ENCODE peak calls at places on chromosomes 5 and 9, in ten cellular contexts. One of them, this sample, is unnamed.

GRCh38 chr5:36614657-36615308 is 8.4 kb downstream of the SLC1A3 start:
- DNase-seq in activated CD4-positive, alpha-beta memory T cell treated with anti-CD3 and anti-CD28 coated beads, Interleukin-2, amount 10 ng/mL, durations not matched to agents 7 days and 5 days: no peak
- DNase-seq in GM12865: no peak
- DNase-seq in neural crest cell: no peak
- DNase-seq in CD4-positive, alpha-beta T cell: no peak
- DNase-seq in DMS153: no peak
- DNase-seq in GM23338: no peak
- DNase-seq in AG09319: no peak
- DNase-seq in stimulated activated CD4-positive, alpha-beta T cell treated with anti-CD3 and anti-CD28 coated beads, Interleukin-15, amount 100 ng/mL, for 1 hour: no peak
- DNase-seq in ACHN: no peak
- DNase-seq in this sample: no peak

GRCh38 chr9:111034146-111034545 is 4.1 kb downstream of the LPAR1 start:
- DNase-seq in neural crest cell: no peak
- DNase-seq in GM23338: no peak
- DNase-seq in activated CD4-positive, alpha-beta memory T cell treated with anti-CD3 and anti-CD28 coated beads, Interleukin-2, amount 10 ng/mL, durations not matched to agents 7 days and 5 days: no peak
- DNase-seq in GM12865: no peak
- DNase-seq in ACHN: no peak
- DNase-seq in AG09319: no peak
- DNase-seq in stimulated activated CD4-positive, alpha-beta T cell treated with anti-CD3 and anti-CD28 coated beads, Interleukin-15, amount 100 ng/mL, for 1 hour: no peak
- DNase-seq in DMS153: no peak
- DNase-seq in CD4-positive, alpha-beta T cell: no peak
- DNase-seq in this sample: no peak

GRCh38 chr5:135308245-135308644 is 90.8 kb downstream of the MACROH2A1 start:
- DNase-seq in CD4-positive, alpha-beta T cell: no peak
- DNase-seq in AG09319: no peak
- DNase-seq in DMS153: no peak
- DNase-seq in GM23338: no peak
- DNase-seq in GM12865: no peak
- DNase-seq in ACHN: no peak
- DNase-seq in neural crest cell: no peak
- DNase-seq in activated CD4-positive, alpha-beta memory T cell treated with anti-CD3 and anti-CD28 coated beads, Interleukin-2, amount 10 ng/mL, durations not matched to agents 7 days and 5 days: no peak
- DNase-seq in stimulated activated CD4-positive, alpha-beta T cell treated with anti-CD3 and anti-CD28 coated beads, Interleukin-15, amount 100 ng/mL, for 1 hour: no peak
- DNase-seq in this sample: peak; percentile 56

GRCh38 chr9:88991066-88992030 is at the start of gene S1PR3:
- DNase-seq in GM23338: peak; percentile 77
- DNase-seq in stimulated activated CD4-positive, alpha-beta T cell treated with anti-CD3 and anti-CD28 coated beads, Interleukin-15, amount 100 ng/mL, for 1 hour: peak; percentile 36
- DNase-seq in DMS153: peak; percentile 16
- DNase-seq in ACHN: peak; percentile 18
- DNase-seq in GM12865: no peak
- DNase-seq in neural crest cell: peak; percentile 51
- DNase-seq in CD4-positive, alpha-beta T cell: no peak
- DNase-seq in AG09319: no peak
- DNase-seq in activated CD4-positive, alpha-beta memory T cell treated with anti-CD3 and anti-CD28 coated beads, Interleukin-2, amount 10 ng/mL, durations not matched to agents 7 days and 5 days: no peak
- DNase-seq in this sample: peak; percentile 75

GRCh38 chr5:169567079-169567478 is 16.5 kb upstream of the SPDL1 start:
- DNase-seq in GM23338: peak; percentile 38
- DNase-seq in neural crest cell: no peak
- DNase-seq in stimulated activated CD4-positive, alpha-beta T cell treated with anti-CD3 and anti-CD28 coated beads, Interleukin-15, amount 100 ng/mL, for 1 hour: no peak
- DNase-seq in GM12865: peak; percentile 6
- DNase-seq in AG09319: no peak
- DNase-seq in DMS153: no peak
- DNase-seq in CD4-positive, alpha-beta T cell: no peak
- DNase-seq in activated CD4-positive, alpha-beta memory T cell treated with anti-CD3 and anti-CD28 coated beads, Interleukin-2, amount 10 ng/mL, durations not matched to agents 7 days and 5 days: no peak
- DNase-seq in ACHN: peak; percentile 20
- DNase-seq in this sample: no peak

GRCh38 chr5:102152906-102153787 is 142.9 kb downstream of the SLCO4C1 start:
- DNase-seq in activated CD4-positive, alpha-beta memory T cell treated with anti-CD3 and anti-CD28 coated beads, Interleukin-2, amount 10 ng/mL, durations not matched to agents 7 days and 5 days: no peak
- DNase-seq in CD4-positive, alpha-beta T cell: no peak
- DNase-seq in GM23338: peak; percentile 76
- DNase-seq in ACHN: peak; percentile 25
- DNase-seq in neural crest cell: peak; percentile 16
- DNase-seq in DMS153: peak; percentile 9
- DNase-seq in stimulated activated CD4-positive, alpha-beta T cell treated with anti-CD3 and anti-CD28 coated beads, Interleukin-15, amount 100 ng/mL, for 1 hour: no peak
- DNase-seq in AG09319: no peak
- DNase-seq in GM12865: peak; percentile 28
- DNase-seq in this sample: no peak

GRCh38 chr5:142612388-142612787 is 73.5 kb downstream of the FGF1 start:
- DNase-seq in DMS153: no peak
- DNase-seq in activated CD4-positive, alpha-beta memory T cell treated with anti-CD3 and anti-CD28 coated beads, Interleukin-2, amount 10 ng/mL, durations not matched to agents 7 days and 5 days: no peak
- DNase-seq in stimulated activated CD4-positive, alpha-beta T cell treated with anti-CD3 and anti-CD28 coated beads, Interleukin-15, amount 100 ng/mL, for 1 hour: no peak
- DNase-seq in GM23338: no peak
- DNase-seq in neural crest cell: no peak
- DNase-seq in ACHN: no peak
- DNase-seq in AG09319: no peak
- DNase-seq in GM12865: no peak
- DNase-seq in CD4-positive, alpha-beta T cell: no peak
- DNase-seq in this sample: no peak

GRCh38 chr9:115234094-115234493 is 116.1 kb upstream of the TNC start:
- DNase-seq in AG09319: peak; percentile 56
- DNase-seq in activated CD4-positive, alpha-beta memory T cell treated with anti-CD3 and anti-CD28 coated beads, Interleukin-2, amount 10 ng/mL, durations not matched to agents 7 days and 5 days: no peak
- DNase-seq in ACHN: peak; percentile 71
- DNase-seq in neural crest cell: no peak
- DNase-seq in GM23338: no peak
- DNase-seq in stimulated activated CD4-positive, alpha-beta T cell treated with anti-CD3 and anti-CD28 coated beads, Interleukin-15, amount 100 ng/mL, for 1 hour: no peak
- DNase-seq in CD4-positive, alpha-beta T cell: no peak
- DNase-seq in GM12865: no peak
- DNase-seq in DMS153: no peak
- DNase-seq in this sample: peak; percentile 92

GRCh38 chr5:155624597-155625241 is 611.2 kb downstream of the KIF4B start:
- DNase-seq in neural crest cell: no peak
- DNase-seq in GM12865: no peak
- DNase-seq in GM23338: no peak
- DNase-seq in CD4-positive, alpha-beta T cell: no peak
- DNase-seq in activated CD4-positive, alpha-beta memory T cell treated with anti-CD3 and anti-CD28 coated beads, Interleukin-2, amount 10 ng/mL, durations not matched to agents 7 days and 5 days: no peak
- DNase-seq in ACHN: no peak
- DNase-seq in DMS153: no peak
- DNase-seq in AG09319: no peak
- DNase-seq in stimulated activated CD4-positive, alpha-beta T cell treated with anti-CD3 and anti-CD28 coated beads, Interleukin-15, amount 100 ng/mL, for 1 hour: no peak
- DNase-seq in this sample: no peak

GRCh38 chr5:8114597-8115266 is 245.8 kb downstream of the MTRR start:
- DNase-seq in AG09319: no peak
- DNase-seq in DMS153: no peak
- DNase-seq in GM12865: no peak
- DNase-seq in stimulated activated CD4-positive, alpha-beta T cell treated with anti-CD3 and anti-CD28 coated beads, Interleukin-15, amount 100 ng/mL, for 1 hour: no peak
- DNase-seq in GM23338: peak; percentile 51
- DNase-seq in neural crest cell: no peak
- DNase-seq in CD4-positive, alpha-beta T cell: no peak
- DNase-seq in activated CD4-positive, alpha-beta memory T cell treated with anti-CD3 and anti-CD28 coated beads, Interleukin-2, amount 10 ng/mL, durations not matched to agents 7 days and 5 days: no peak
- DNase-seq in ACHN: no peak
- DNase-seq in this sample: no peak

GRCh38 chr5:9059920-9060691 is 485.8 kb downstream of the SEMA5A start:
- DNase-seq in GM12865: peak; percentile 18
- DNase-seq in DMS153: no peak
- DNase-seq in GM23338: no peak
- DNase-seq in stimulated activated CD4-positive, alpha-beta T cell treated with anti-CD3 and anti-CD28 coated beads, Interleukin-15, amount 100 ng/mL, for 1 hour: no peak
- DNase-seq in AG09319: peak; percentile 56
- DNase-seq in ACHN: peak; percentile 87
- DNase-seq in activated CD4-positive, alpha-beta memory T cell treated with anti-CD3 and anti-CD28 coated beads, Interleukin-2, amount 10 ng/mL, durations not matched to agents 7 days and 5 days: no peak
- DNase-seq in neural crest cell: no peak
- DNase-seq in CD4-positive, alpha-beta T cell: no peak
- DNase-seq in this sample: peak; percentile 99

GRCh38 chr5:90547072-90547536 is 11.5 kb upstream of the ADGRV1 start:
- DNase-seq in ACHN: no peak
- DNase-seq in activated CD4-positive, alpha-beta memory T cell treated with anti-CD3 and anti-CD28 coated beads, Interleukin-2, amount 10 ng/mL, durations not matched to agents 7 days and 5 days: no peak
- DNase-seq in CD4-positive, alpha-beta T cell: no peak
- DNase-seq in AG09319: no peak
- DNase-seq in stimulated activated CD4-positive, alpha-beta T cell treated with anti-CD3 and anti-CD28 coated beads, Interleukin-15, amount 100 ng/mL, for 1 hour: no peak
- DNase-seq in DMS153: no peak
- DNase-seq in GM12865: no peak
- DNase-seq in GM23338: no peak
- DNase-seq in neural crest cell: no peak
- DNase-seq in this sample: no peak

GRCh38 chr9:36764364-36765076 is 191.8 kb downstream of the MELK start:
- DNase-seq in neural crest cell: no peak
- DNase-seq in AG09319: no peak
- DNase-seq in ACHN: no peak
- DNase-seq in DMS153: peak; percentile 62
- DNase-seq in GM12865: no peak
- DNase-seq in CD4-positive, alpha-beta T cell: no peak
- DNase-seq in activated CD4-positive, alpha-beta memory T cell treated with anti-CD3 and anti-CD28 coated beads, Interleukin-2, amount 10 ng/mL, durations not matched to agents 7 days and 5 days: no peak
- DNase-seq in GM23338: peak; percentile 13
- DNase-seq in stimulated activated CD4-positive, alpha-beta T cell treated with anti-CD3 and anti-CD28 coated beads, Interleukin-15, amount 100 ng/mL, for 1 hour: no peak
- DNase-seq in this sample: no peak

GRCh38 chr9:89477811-89478583 is 19.9 kb downstream of the SEMA4D start:
- DNase-seq in ACHN: no peak
- DNase-seq in DMS153: no peak
- DNase-seq in CD4-positive, alpha-beta T cell: peak; percentile 41
- DNase-seq in GM23338: no peak
- DNase-seq in stimulated activated CD4-positive, alpha-beta T cell treated with anti-CD3 and anti-CD28 coated beads, Interleukin-15, amount 100 ng/mL, for 1 hour: no peak
- DNase-seq in activated CD4-positive, alpha-beta memory T cell treated with anti-CD3 and anti-CD28 coated beads, Interleukin-2, amount 10 ng/mL, durations not matched to agents 7 days and 5 days: peak; percentile 66
- DNase-seq in GM12865: peak; percentile 47
- DNase-seq in AG09319: no peak
- DNase-seq in neural crest cell: no peak
- DNase-seq in this sample: no peak